ENCODE peak calls at places on chromosomes 13 and 19, in ten cellular contexts. L is choroid plexus epithelial cell, I is heart left ventricle, V is heart right ventricle, N is lower lobe of right lung, F is lower leg skin, Z is astrocyte of the spinal cord, Y is PC-9, K is AG04449, B is foreskin fibroblast. Q is an unnamed sample.
A peak's percentile ranks its signal among the peaks of the same experiment; 100 is the strongest.

GRCh38 chr19:34274827-34275625 is 20.7 kb downstream of the GARRE1 start:
- DNase-seq in L (peak; percentile 91), I (no peak), V (no peak), N (no peak), F (no peak), Z (peak; percentile 94), Y (peak; percentile 56), K (peak; percentile 97), B (peak; percentile 75), Q (peak; percentile 90)

GRCh38 chr19:11378319-11379189 is 4.1 kb downstream of the SWSAP1 start:
- DNase-seq in L (peak; percentile 57), I (peak; percentile 64), V (peak; percentile 56), N (peak; percentile 64), F (peak; percentile 90), Z (peak; percentile 85), Y (peak; percentile 88), K (peak; percentile 36), B (peak; percentile 89), Q (no peak)

GRCh38 chr19:41426952-41427646 is at the start of gene B3GNT8:
- DNase-seq in L (peak; percentile 70), I (peak; percentile 93), V (peak; percentile 90), N (peak; percentile 92), F (peak; percentile 96), Z (peak; percentile 64), Y (no peak), K (no peak), B (peak; percentile 90), Q (no peak)

GRCh38 chr13:41428155-41428554 is 29.2 kb upstream of the RGCC start:
- DNase-seq in L (no peak), I (no peak), V (peak; percentile 28), N (peak; percentile 46), F (no peak), Z (no peak), Y (no peak), K (no peak), B (no peak), Q (no peak)

GRCh38 chr13:34361528-34361927 is 543.6 kb downstream of the RFC3 start:
- DNase-seq in L (no peak), I (no peak), V (no peak), N (no peak), F (no peak), Z (no peak), Y (no peak), K (peak; percentile 16), B (peak; percentile 84), Q (no peak)

GRCh38 chr13:48412881-48413351 is at the start of gene LPAR6:
- DNase-seq in L (peak; percentile 88), I (no peak), V (no peak), N (no peak), F (no peak), Z (peak; percentile 80), Y (no peak), K (no peak), B (peak; percentile 70), Q (peak; percentile 31)

GRCh38 chr19:41799444-41800000 is 3.1 kb downstream of the CEACAM3 start:
- DNase-seq in L (no peak), I (no peak), V (no peak), N (no peak), F (no peak), Z (no peak), Y (peak; percentile 94), K (no peak), B (no peak), Q (no peak)

GRCh38 chr19:13781547-13781946 is 7.3 kb downstream of the C19orf53 start:
- DNase-seq in L (peak; percentile 90), I (peak; percentile 75), V (peak; percentile 55), N (peak; percentile 64), F (peak; percentile 96), Z (peak; percentile 85), Y (no peak), K (no peak), B (peak; percentile 91), Q (peak; percentile 45)

GRCh38 chr13:111568290-111568689 is 247.8 kb downstream of the TEX29 start:
- DNase-seq in L (no peak), I (no peak), V (no peak), N (no peak), F (no peak), Z (no peak), Y (no peak), K (no peak), B (no peak), Q (no peak)

GRCh38 chr13:33849211-33849610 is 31.3 kb downstream of the RFC3 start:
- DNase-seq in L (no peak), I (no peak), V (no peak), N (no peak), F (no peak), Z (no peak), Y (no peak), K (no peak), B (no peak), Q (no peak)

GRCh38 chr13:59038824-59039223 is 1124.9 kb downstream of the DIAPH3 start:
- DNase-seq in L (peak; percentile 76), I (no peak), V (no peak), N (no peak), F (no peak), Z (peak; percentile 69), Y (no peak), K (no peak), B (peak; percentile 2), Q (peak; percentile 59)

GRCh38 chr13:19781526-19781925 is 1.2 kb downstream of the PSPC1 start:
- DNase-seq in L (peak; percentile 9), I (no peak), V (no peak), N (no peak), F (no peak), Z (no peak), Y (no peak), K (no peak), B (no peak), Q (no peak)

GRCh38 chr13:34750078-34750703 is 191.9 kb upstream of the NBEA start:
- DNase-seq in L (peak; percentile 4), I (no peak), V (peak; percentile 26), N (peak; percentile 44), F (no peak), Z (no peak), Y (no peak), K (no peak), B (peak; percentile 12), Q (no peak)

GRCh38 chr19:12828494-12828893 is 5.9 kb downstream of the RTBDN start:
- DNase-seq in L (no peak), I (no peak), V (no peak), N (no peak), F (no peak), Z (no peak), Y (no peak), K (no peak), B (peak; percentile 56), Q (no peak)

GRCh38 chr13:109833071-109833470 is 46.7 kb upstream of the IRS2 start:
- DNase-seq in L (no peak), I (no peak), V (no peak), N (no peak), F (no peak), Z (no peak), Y (no peak), K (no peak), B (no peak), Q (no peak)
- TF ChIP-seq CTCF in L (no peak), I (no peak), V (no peak), N (no peak), F (no peak), Z (no peak), Y (no peak), K (no peak), B (no peak), Q (no peak)

GRCh38 chr13:37136187-37136586 is 30.7 kb upstream of the CSNK1A1L start:
- DNase-seq in L (no peak), I (no peak), V (no peak), N (no peak), F (no peak), Z (no peak), Y (no peak), K (no peak), B (peak; percentile 12), Q (no peak)
- H3K4me3 ChIP-seq in L (no peak overlapping the region), I (no peak overlapping the region), V (no peak overlapping the region), N (no peak overlapping the region), F (no peak overlapping the region), Z (no peak overlapping the region), Y (no peak overlapping the region), K (no peak overlapping the region), B (no peak overlapping the region), Q (no peak overlapping the region)

DNA sequence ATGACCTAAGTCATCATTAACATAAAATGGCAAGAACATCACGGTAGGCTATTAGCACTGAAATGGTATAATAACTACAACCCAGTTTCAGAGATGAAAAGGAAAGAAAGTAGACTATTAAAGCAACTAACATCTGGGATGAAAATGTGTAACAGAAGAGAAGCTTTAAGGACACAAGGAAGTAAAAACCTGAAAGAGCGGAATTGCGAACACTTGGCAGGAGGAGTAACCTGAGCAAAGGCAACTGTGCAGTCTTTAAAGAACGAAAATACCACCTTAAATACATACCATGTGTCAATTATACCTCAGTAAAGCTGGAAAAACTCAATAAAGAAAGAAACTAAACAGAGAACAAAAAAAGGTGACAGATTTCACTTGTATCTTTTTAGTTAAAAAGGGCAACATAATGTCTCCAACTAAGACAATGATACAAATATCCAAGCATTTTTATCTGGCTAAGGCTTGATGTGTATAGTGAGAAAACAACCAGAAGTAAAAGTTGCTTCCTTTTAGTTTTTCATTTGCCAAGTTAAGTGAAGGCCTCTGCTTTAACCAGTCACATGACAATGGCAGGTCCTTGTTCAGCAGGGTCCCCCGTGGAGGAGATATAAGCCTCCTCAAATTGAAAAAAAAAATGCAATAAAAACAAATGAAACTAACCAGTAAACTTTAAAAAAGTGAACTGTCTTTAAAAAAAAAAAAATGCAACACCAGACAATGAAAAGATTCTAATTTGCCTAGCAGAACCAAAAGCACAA is 11.6 kb downstream of the USP12 start:
- DNase-seq in L (no peak), I (no peak), V (no peak), N (no peak), F (no peak), Z (no peak), Y (no peak), K (no peak), B (no peak), Q (no peak)
- TF ChIP-seq CTCF in L (no peak), I (no peak), V (no peak), N (no peak), F (no peak), Z (no peak), Y (no peak), K (no peak), B (no peak), Q (no peak)

GRCh38 chr13:97932006-97932405 is 21.5 kb upstream of the IPO5 start:
- DNase-seq in L (no peak), I (no peak), V (no peak), N (no peak), F (peak; percentile 37), Z (no peak), Y (no peak), K (no peak), B (no peak), Q (no peak)

GRCh38 chr13:97938701-97939475 is 14.6 kb upstream of the IPO5 start:
- DNase-seq in L (no peak), I (no peak), V (no peak), N (no peak), F (peak; percentile 49), Z (no peak), Y (no peak), K (no peak), B (no peak), Q (no peak)

GRCh38 chr13:97935071-97935470 is 18.4 kb upstream of the IPO5 start:
- DNase-seq in L (no peak), I (no peak), V (no peak), N (no peak), F (no peak), Z (no peak), Y (no peak), K (no peak), B (no peak), Q (no peak)

GRCh38 chr13:97933736-97934135 is 19.7 kb upstream of the IPO5 start:
- DNase-seq in L (no peak), I (no peak), V (no peak), N (no peak), F (no peak), Z (no peak), Y (no peak), K (no peak), B (no peak), Q (no peak)

GRCh38 chr13:97934590-97934989 is 18.9 kb upstream of the IPO5 start:
- DNase-seq in L (no peak), I (no peak), V (no peak), N (no peak), F (peak; percentile 23), Z (no peak), Y (no peak), K (no peak), B (no peak), Q (no peak)
- H3K4me3 ChIP-seq in L (no peak overlapping the region), I (no peak overlapping the region), V (no peak overlapping the region), N (no peak overlapping the region), F (no peak overlapping the region), Z (no peak overlapping the region), Y (no peak overlapping the region), K (no peak overlapping the region), B (no peak overlapping the region), Q (no peak overlapping the region)

Q was measured in astrocyte of the cerebellum.